ENCODE peak calls at places on chromosomes 3 and 15, in nine cellular contexts. C is sigmoid colon; A is stimulated activated CD8-positive, alpha-beta memory T cell treated with anti-CD3 and anti-CD28 coated beads, Interleukin-4, amount 100 ng/mL, for 48 hours; D is HT1080; B is retinal pigment epithelial cell; M is IMR-90; F is ACHN; I is AML-193; V is GM13977. W is an unnamed sample.

GRCh38 chr3:185659942-185660921 is 74.1 kb downstream of the SENP2 start:
- DNase-seq in C (peak), A (peak), D (peak), B (peak), M (peak), F (peak), I (peak), V (peak), W (peak)

GRCh38 chr15:45186771-45187577 is 792 bp downstream of the SHF start:
- DNase-seq in C (no peak), A (no peak), D (no peak), B (no peak), M (no peak), F (no peak), I (no peak), V (peak), W (no peak)

GRCh38 chr15:86355798-86356197 is 276.1 kb downstream of the AGBL1 start:
- DNase-seq in C (no peak), A (no peak), D (no peak), B (no peak), M (no peak), F (peak), I (no peak), V (no peak), W (no peak)

GRCh38 chr3:10775828-10776227 is 40.2 kb upstream of the SLC6A11 start:
- DNase-seq in C (no peak), A (no peak), D (no peak), B (no peak), M (no peak), F (no peak), I (no peak), V (no peak), W (no peak)

GRCh38 chr3:172189987-172190603 is 150.7 kb downstream of the FNDC3B start:
- DNase-seq in C (no peak), A (no peak), D (no peak), B (no peak), M (peak), F (no peak), I (no peak), V (no peak), W (no peak)

GRCh38 chr3:99365979-99366378 is 272.4 kb upstream of the COL8A1 start:
- DNase-seq in C (no peak), A (no peak), D (peak), B (no peak), M (no peak), F (no peak), I (no peak), V (no peak), W (no peak)

GRCh38 chr3:99344216-99344615 is 294.2 kb upstream of the COL8A1 start:
- DNase-seq in C (no peak), A (no peak), D (no peak), B (no peak), M (peak), F (no peak), I (no peak), V (no peak), W (no peak)

GRCh38 chr15:70566047-70566835 is 197.1 kb downstream of the UACA start:
- DNase-seq in C (no peak), A (peak), D (no peak), B (no peak), M (no peak), F (no peak), I (no peak), V (no peak), W (no peak)

GRCh38 chr3:195580733-195581443 is 2.9 kb downstream of the APOD start:
- DNase-seq in C (no peak), A (no peak), D (no peak), B (peak), M (peak), F (no peak), I (no peak), V (no peak), W (no peak)

GRCh38 chr15:25362545-25362944 is 76.3 kb downstream of the UBE3A start:
- DNase-seq in C (no peak), A (no peak), D (no peak), B (no peak), M (no peak), F (no peak), I (no peak), V (no peak), W (no peak)

GRCh38 chr3:138834359-138835176 is at the start of gene PIK3CB:
- DNase-seq in C (peak), A (peak), D (peak), B (no peak), M (peak), F (peak), I (peak), V (peak), W (peak)

GRCh38 chr3:23810342-23811116 is 4.8 kb downstream of the UBE2E1 start:
- DNase-seq in C (peak), A (peak), D (no peak), B (no peak), M (no peak), F (peak), I (no peak), V (peak), W (peak)

GRCh38 chr15:77857419-77857818 is 220.1 kb downstream of the TBC1D2B start:
- DNase-seq in C (peak), A (no peak), D (no peak), B (no peak), M (no peak), F (no peak), I (no peak), V (no peak), W (no peak)

GRCh38 chr3:72143322-72143721 is 358.4 kb upstream of the PROK2 start:
- DNase-seq in C (no peak), A (no peak), D (peak), B (no peak), M (peak), F (peak), I (no peak), V (no peak), W (no peak)

W was measured in GF-D8.